ENCODE peak calls at places on chromosomes 1 and 21, in four cellular contexts. V is upper lobe of right lung; Z is activated CD8-positive, alpha-beta memory T cell treated with anti-CD3 and anti-CD28 coated beads for 4 hours; A is stimulated activated CD8-positive, alpha-beta memory T cell treated with anti-CD3 and anti-CD28 coated beads, Interleukin-7, amount 100 ng/mL, for 24 hours. M is an unnamed sample.

GRCh38 chr1:226125097-226125630 is 61.4 kb downstream of the ACBD3 start:
- DNase-seq in V (peak), Z (peak), A (peak), M (peak)

GRCh38 chr1:207027221-207027777 is 5.3 kb downstream of the C1orf116 start:
- DNase-seq in V (peak), Z (no peak), A (no peak), M (no peak)

GRCh38 chr1:238672262-238672661 is 714.1 kb upstream of the CHRM3 start:
- DNase-seq in V (no peak), Z (no peak), A (no peak), M (no peak)

GRCh38 chr1:23908453-23909341 is 4.5 kb downstream of the CNR2 start:
- DNase-seq in V (no peak), Z (no peak), A (no peak), M (no peak)

GRCh38 chr1:234427950-234428646 is 50.9 kb downstream of the TARBP1 start:
- DNase-seq in V (no peak), Z (no peak), A (no peak), M (no peak)

GRCh38 chr1:243751506-243751905 is 98.5 kb downstream of the AKT3 start:
- DNase-seq in V (no peak), Z (no peak), A (no peak), M (no peak)

GRCh38 chr1:162977944-162978568 is 91.1 kb upstream of the RGS4 start:
- DNase-seq in V (no peak), Z (no peak), A (no peak), M (no peak)

GRCh38 chr1:184050631-184051030 is 899 bp upstream of the TSEN15 start:
- DNase-seq in V (no peak), Z (no peak), A (no peak), M (no peak)

GRCh38 chr1:228445867-228446584 is 29.4 kb upstream of the TRIM17 start:
- DNase-seq in V (no peak), Z (no peak), A (no peak), M (no peak)

GRCh38 chr1:149849246-149849946 is 50.0 kb upstream of the BOLA1 start:
- DNase-seq in V (no peak), Z (no peak), A (no peak), M (no peak)

GRCh38 chr21:17612023-17612564 is 607 bp downstream of the BTG3 start:
- DNase-seq in V (peak), Z (no peak), A (peak), M (no peak)

GRCh38 chr1:67908260-67908936 is 75.1 kb upstream of the GNG12 start:
- DNase-seq in V (no peak), Z (no peak), A (no peak), M (no peak)

GRCh38 chr1:53654216-53655210 is 84.5 kb downstream of the GLIS1 start:
- DNase-seq in V (peak), Z (no peak), A (no peak), M (no peak)

GRCh38 chr1:50452700-50453099 is 29.5 kb upstream of the DMRTA2 start:
- DNase-seq in V (no peak), Z (no peak), A (no peak), M (no peak)

GRCh38 chr1:41735587-41736290 is 183.0 kb downstream of the HIVEP3 start:
- DNase-seq in V (peak), Z (no peak), A (no peak), M (no peak)

GRCh38 chr1:18363436-18363835 is 117.3 kb upstream of the KLHDC7A start:
- DNase-seq in V (peak), Z (no peak), A (no peak), M (no peak)

GRCh38 chr1:29235955-29236742 is at the start of gene PTPRU:
- DNase-seq in V (peak), Z (peak), A (peak), M (peak)

GRCh38 chr21:34280389-34280795 is 83.4 kb upstream of the KCNE2 start:
- DNase-seq in V (no peak), Z (no peak), A (no peak), M (no peak)

GRCh38 chr1:227929746-227930472 is 17.8 kb downstream of the WNT9A start:
- DNase-seq in V (no peak), Z (no peak), A (no peak), M (no peak)

M was measured in NCI-H1930.